ENCODE peak calls at places on chromosomes 4 and X, in seven cellular contexts. Z is tibial nerve; I is fibroblast of lung; K is CD4-positive, CD25-positive, alpha-beta regulatory T cell; F is foreskin fibroblast; C is stimulated activated CD8-positive, alpha-beta memory T cell treated with anti-CD3 and anti-CD28 coated beads, Interleukin-2, amount 100 ng/mL, for 1 hour; M is upper lobe of right lung. W is an unnamed sample.
A peak's percentile ranks its signal among the peaks of the same experiment; 100 is the strongest.

GRCh38 chr4:6044805-6045204 is 26.6 kb upstream of the C4orf50 start:
- DNase-seq in Z (no peak), I (no peak), K (no peak), F (no peak), C (no peak), M (no peak), W (no peak)

GRCh38 chrX:154539077-154539476 is 7.6 kb downstream of the G6PD start:
- DNase-seq in Z (no peak), I (no peak), K (no peak), F (no peak), C (no peak), M (no peak), W (no peak)

GRCh38 chr4:145954924-145955339 is 16.3 kb upstream of the ZNF827 start:
- DNase-seq in Z (no peak), I (peak; percentile 99), K (no peak), F (peak; percentile 88), C (no peak), M (no peak), W (no peak)

GRCh38 chr4:113435893-113436292 is 325.6 kb downstream of the CAMK2D start:
- DNase-seq in Z (peak; percentile 70), I (peak; percentile 94), K (no peak), F (peak; percentile 91), C (no peak), M (no peak), W (no peak)

GRCh38 chrX:45794323-45794994 is 593.8 kb upstream of the DIPK2B start:
- DNase-seq in Z (no peak), I (no peak), K (no peak), F (peak; percentile 28), C (no peak), M (no peak), W (no peak)

GRCh38 chrX:153877571-153878261 is 8.3 kb downstream of the L1CAM start:
- DNase-seq in Z (no peak), I (no peak), K (no peak), F (no peak), C (no peak), M (no peak), W (no peak)

GRCh38 chr4:8015512-8015911 is 75.9 kb upstream of the AFAP1 start:
- DNase-seq in Z (peak; percentile 14), I (no peak), K (no peak), F (peak; percentile 19), C (no peak), M (no peak), W (no peak)

GRCh38 chr4:8709050-8709728 is 116.6 kb downstream of the CPZ start:
- DNase-seq in Z (no peak), I (no peak), K (no peak), F (no peak), C (no peak), M (peak; percentile 38), W (no peak)

GRCh38 chrX:71181558-71181909 is 36.9 kb downstream of the NLGN3 start:
- DNase-seq in Z (peak; percentile 5), I (no peak), K (no peak), F (no peak), C (peak; percentile 15), M (no peak), W (no peak)

GRCh38 chr4:121455285-121455684 is 74.5 kb upstream of the QRFPR start:
- DNase-seq in Z (no peak), I (no peak), K (no peak), F (no peak), C (no peak), M (no peak), W (no peak)

W was measured in C1 segment of cervical spinal cord.